ENCODE peak calls at places on chromosomes 11 and 22, in four cellular contexts. Y, E, K and W are unnamed samples.

GRCh38 chr11:76159303-76159937 is 46.9 kb downstream of the WNT11 start:
- DNase-seq in E (no peak), K (no peak), Y (no peak), W (peak; percentile 51)

GRCh38 chr11:135075740-135076139 is 663.7 kb upstream of the B3GAT1 start:
- DNase-seq in E (no peak), Y (peak; percentile 64), K (peak; percentile 89), W (peak; percentile 86)

GRCh38 chr11:78606667-78607066 is 32.0 kb upstream of the NARS2 start:
- DNase-seq in Y (no peak), K (no peak), E (no peak), W (no peak)

GRCh38 chr11:111310723-111311122 is 12.4 kb downstream of the POU2AF3 start:
- DNase-seq in K (no peak), E (no peak), Y (no peak), W (no peak)

GRCh38 chr11:1570001-1570453 is 2.0 kb downstream of the DUSP8 start:
- DNase-seq in K (peak; percentile 25), E (no peak), Y (no peak), W (no peak)

GRCh38 chr11:102457056-102457677 is 4.6 kb upstream of the TMEM123 start:
- DNase-seq in K (no peak), Y (no peak), E (no peak), W (no peak)

GRCh38 chr11:69917529-69917928 is 98.3 kb upstream of the FGF3 start:
- DNase-seq in E (no peak), K (no peak), Y (no peak), W (no peak)

GRCh38 chr22:20981787-20982562 is at the start of gene LZTR1:
- DNase-seq in E (peak; percentile 94), K (peak; percentile 81), Y (peak; percentile 77), W (peak; percentile 93)

GRCh38 chr11:12893787-12894672 is 115.1 kb upstream of the RASSF10 start:
- DNase-seq in K (peak; percentile 57), E (peak; percentile 17), Y (no peak), W (peak; percentile 71)

GRCh38 chr22:43289551-43289963 is 53.6 kb downstream of the SCUBE1 start:
- DNase-seq in Y (no peak), E (no peak), K (no peak), W (no peak)

GRCh38 chr11:33476945-33477584 is 219.9 kb downstream of the HIPK3 start:
- DNase-seq in K (no peak), E (no peak), Y (no peak), W (no peak)

GRCh38 chr11:101128571-101129202 is 926 bp downstream of the PGR start:
- DNase-seq in K (peak; percentile 43), Y (no peak), E (no peak), W (peak; percentile 61)

GRCh38 chr11:73308003-73308962 is at the start of gene ARHGEF17:
- DNase-seq in E (no peak), K (peak; percentile 89), Y (no peak), W (peak; percentile 89)

GRCh38 chr11:6625832-6626420 is 6.7 kb upstream of the TPP1 start:
- DNase-seq in Y (no peak), K (no peak), E (no peak), W (no peak)